ENCODE peak calls at places on chromosomes 1 and 21, in eight cellular contexts. L is IMR-90, Z is fibroblast of lung, O is PC-3, H is PC-9, N is GM23248, G is mammary epithelial cell, R is hepatocyte. X is an unnamed sample.

GRCh38 chr21:22880573-22880972 is 1882.4 kb downstream of the NCAM2 start:
- DNase-seq in N (no peak), Z (no peak), R (no peak), O (no peak), H (no peak), L (no peak), G (no peak), X (no peak)

GRCh38 chr1:53506355-53507050 is 47.3 kb downstream of the DMRTB1 start:
- DNase-seq in Z (no peak), N (no peak), H (no peak), R (no peak), O (no peak), L (no peak), G (no peak), X (no peak)

GRCh38 chr21:34129971-34130597 is 56.7 kb downstream of the MRPS6 start:
- DNase-seq in L (peak; percentile 48), R (peak; percentile 52), G (no peak), O (no peak), N (peak; percentile 52), Z (peak; percentile 47), H (no peak), X (peak; percentile 14)

GRCh38 chr21:26843912-26844257 is 1.3 kb downstream of the ADAMTS1 start:
- DNase-seq in L (peak; percentile 55), O (peak; percentile 55), G (peak; percentile 45), H (no peak), N (peak; percentile 80), R (peak; percentile 39), Z (peak; percentile 89), X (peak; percentile 85)

GRCh38 chr1:114535401-114535800 is 24.4 kb upstream of the TRIM33 start:
- DNase-seq in H (no peak), O (no peak), N (no peak), R (no peak), L (no peak), Z (no peak), G (no peak), X (no peak)

GRCh38 chr1:109151146-109151545 is 37.2 kb downstream of the ELAPOR1 start:
- DNase-seq in N (peak; percentile 80), R (peak; percentile 56), L (peak; percentile 74), O (peak; percentile 55), G (peak; percentile 45), H (peak; percentile 36), Z (peak; percentile 72), X (peak; percentile 49)

GRCh38 chr1:115706774-115707425 is 61.6 kb downstream of the CASQ2 start:
- DNase-seq in Z (peak; percentile 69), O (peak; percentile 71), G (peak; percentile 30), R (peak; percentile 72), L (peak; percentile 63), N (peak; percentile 61), H (no peak), X (peak; percentile 62)

GRCh38 chr1:16385659-16386453 is 18.8 kb downstream of the SZRD1 start:
- DNase-seq in G (no peak), H (no peak), Z (no peak), O (no peak), L (no peak), R (no peak), N (no peak), X (no peak)

GRCh38 chr1:17856496-17857108 is 101.5 kb downstream of the ACTL8 start:
- DNase-seq in Z (no peak), R (no peak), N (no peak), H (no peak), L (no peak), O (no peak), G (no peak), X (no peak)

GRCh38 chr1:17857109-17857499 is 102.0 kb downstream of the ACTL8 start:
- DNase-seq in N (no peak), Z (no peak), G (no peak), L (no peak), O (no peak), H (no peak), R (no peak), X (no peak)

GRCh38 chr1:17861685-17862084 is 106.6 kb downstream of the ACTL8 start:
- DNase-seq in Z (peak; percentile 50), H (no peak), G (peak; percentile 4), O (no peak), R (no peak), N (no peak), L (no peak), X (peak; percentile 20)

GRCh38 chr1:17860812-17861211 is 105.7 kb downstream of the ACTL8 start:
- DNase-seq in L (no peak), Z (no peak), R (no peak), O (no peak), G (no peak), N (no peak), H (no peak), X (no peak)

DNA sequence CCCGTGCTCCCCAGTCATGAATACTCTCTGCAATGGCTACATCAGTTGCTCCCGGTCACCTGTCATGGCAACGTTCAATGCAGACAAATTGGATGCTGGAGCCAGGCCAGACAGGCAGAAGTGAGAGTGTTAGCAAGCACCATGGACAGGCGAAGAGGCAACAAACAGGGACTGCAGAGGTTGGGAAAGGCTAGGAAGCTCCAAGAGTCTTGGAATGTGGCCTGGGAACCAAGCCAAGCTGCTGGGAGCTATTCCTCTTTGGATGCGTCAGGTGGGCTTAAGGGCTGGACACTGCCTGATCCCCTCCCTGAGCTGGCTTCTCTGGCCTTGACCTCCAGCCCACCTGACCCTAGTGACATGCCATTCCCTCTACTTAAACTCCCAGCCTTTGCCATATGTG is 102.9 kb downstream of the ACTL8 start:
- DNase-seq in L (peak; percentile 42), H (no peak), G (no peak), O (peak; percentile 12), Z (peak; percentile 53), R (no peak), N (no peak), X (peak; percentile 41)
- H3K4me1 ChIP-seq in L (peaks cover 4% of the 10 kb centered on the region), H (no peaks in the 10 kb centered on the region), G (no peaks in the 10 kb centered on the region), O (no peaks in the 10 kb centered on the region), Z (peaks cover 3% of the 10 kb centered on the region), R (no peaks in the 10 kb centered on the region), N (no peaks in the 10 kb centered on the region), X (peaks cover 13% of the 10 kb centered on the region)

GRCh38 chr1:10668241-10668761 is 128.1 kb downstream of the CASZ1 start:
- DNase-seq in N (no peak), H (no peak), L (no peak), Z (no peak), G (no peak), O (no peak), R (no peak), X (no peak)

GRCh38 chr1:10664251-10664650 is 132.2 kb downstream of the CASZ1 start:
- DNase-seq in H (no peak), G (no peak), R (no peak), N (no peak), Z (no peak), L (no peak), O (no peak), X (no peak)

GRCh38 chr1:10665226-10665625 is 131.2 kb downstream of the CASZ1 start:
- DNase-seq in H (no peak), R (no peak), G (no peak), O (no peak), Z (no peak), L (no peak), N (no peak), X (no peak)

GRCh38 chr1:10667815-10668214 is 128.6 kb downstream of the CASZ1 start:
- DNase-seq in L (no peak), O (no peak), Z (no peak), H (no peak), G (no peak), R (peak; percentile 31), N (no peak), X (no peak)

DNA sequence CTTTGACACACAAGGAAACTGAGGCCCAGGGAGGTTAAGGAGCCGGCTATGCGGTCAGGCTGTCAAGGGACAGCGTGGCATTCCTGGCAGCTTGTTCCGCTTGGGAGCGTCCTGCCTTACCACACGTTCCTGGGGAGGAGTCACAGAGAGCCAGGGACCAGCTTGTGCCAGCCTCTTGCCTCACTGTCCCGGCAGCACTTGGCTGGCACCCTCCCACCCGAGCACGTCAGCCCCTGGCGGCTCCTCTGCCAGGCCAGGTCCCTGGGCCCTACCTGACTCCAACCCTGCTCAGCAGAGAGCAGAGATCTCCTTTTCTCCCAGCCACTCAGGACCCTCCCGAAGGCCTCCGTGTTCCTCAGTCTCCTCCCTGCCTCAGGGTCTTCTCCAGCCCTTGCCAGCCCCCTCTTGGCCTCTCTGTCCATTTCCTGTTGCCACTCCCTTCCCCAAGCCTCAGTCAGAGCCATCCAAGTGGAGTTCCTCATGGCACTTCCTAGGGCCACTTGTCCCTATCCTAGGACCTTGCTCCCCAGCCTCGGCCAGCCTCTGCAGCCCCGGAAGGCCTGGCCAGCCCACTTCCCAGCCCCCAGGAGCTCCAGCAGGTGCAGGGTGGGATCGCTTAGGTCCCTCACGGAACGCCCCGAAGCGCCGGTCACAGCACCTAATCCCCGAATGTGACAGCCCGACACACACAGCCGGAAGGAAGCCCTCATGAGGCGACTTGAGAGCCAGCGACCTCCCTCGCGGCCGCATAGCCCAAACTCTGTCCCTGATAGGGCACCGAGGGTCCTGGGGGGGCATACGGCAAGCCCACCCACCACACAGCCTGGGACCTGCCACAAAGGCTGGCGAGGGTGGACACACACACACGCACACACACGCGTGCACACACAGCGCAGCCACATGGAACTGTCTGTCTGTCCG is 130.3 kb downstream of the CASZ1 start:
- DNase-seq in Z (no peak), L (no peak), O (no peak), H (no peak), G (no peak), N (no peak), R (no peak), X (no peak)
- H2AFZ ChIP-seq in Z (no peak overlapping the region), L (no peak overlapping the region), O (no peak overlapping the region), H (no peak overlapping the region), G (no peak overlapping the region), N (no peak overlapping the region), R (no peak overlapping the region), X (no peak overlapping the region)

GRCh38 chr21:44919913-44920693 is 596 bp downstream of the ITGB2 start:
- DNase-seq in L (no peak), R (no peak), O (no peak), H (no peak), Z (no peak), N (no peak), G (no peak), X (no peak)

GRCh38 chr21:44918581-44919033 is 2.1 kb downstream of the ITGB2 start:
- DNase-seq in R (no peak), Z (no peak), O (no peak), N (no peak), G (no peak), H (no peak), L (no peak), X (no peak)

GRCh38 chr21:44918107-44918470 is 2.6 kb downstream of the ITGB2 start:
- DNase-seq in Z (no peak), N (no peak), R (no peak), H (no peak), O (no peak), G (no peak), L (no peak), X (no peak)

GRCh38 chr21:44920694-44921604 is at the start of gene ITGB2:
- DNase-seq in L (no peak), Z (no peak), R (no peak), O (no peak), G (no peak), N (no peak), H (no peak), X (no peak)

DNA sequence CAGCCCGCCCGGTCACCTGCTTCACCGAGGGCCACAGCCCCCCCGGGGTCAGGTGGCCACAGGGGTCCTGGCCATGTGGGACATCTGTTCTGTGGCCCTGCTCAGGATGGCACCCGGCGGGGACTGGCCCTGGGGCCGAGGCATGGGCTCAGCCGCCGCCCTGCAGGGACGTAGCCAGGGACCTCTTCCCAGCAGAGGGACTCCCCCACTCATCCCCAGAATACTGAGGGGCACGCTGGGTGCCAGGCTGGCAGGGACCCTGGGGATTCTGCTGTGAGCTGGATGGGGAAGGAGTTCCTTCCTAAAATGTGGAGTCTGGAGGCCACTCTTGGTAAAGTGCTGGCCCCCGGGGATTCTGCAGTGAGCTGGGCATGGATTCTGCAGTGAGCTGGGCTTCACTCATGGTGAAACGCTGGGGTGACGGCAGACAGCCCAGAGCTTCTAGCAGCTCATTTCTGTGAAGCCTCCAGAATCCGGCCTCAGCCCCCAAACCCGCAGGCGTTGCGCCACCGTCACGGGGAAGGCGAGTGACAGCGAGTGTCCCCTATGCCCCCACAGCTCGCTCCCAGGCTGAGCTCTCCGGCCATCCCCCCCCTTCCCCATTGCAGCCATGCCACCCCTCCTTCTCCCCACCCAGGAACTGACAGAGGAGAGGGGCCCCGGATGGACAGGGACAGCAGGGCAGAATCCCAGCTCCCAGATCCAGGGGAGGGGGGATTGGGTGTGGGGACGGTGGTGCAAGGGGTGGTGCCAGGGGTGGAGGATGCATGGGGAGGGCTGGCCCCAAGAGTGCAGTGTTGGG is 1.4 kb downstream of the ITGB2 start:
- DNase-seq in L (no peak), G (no peak), N (peak; percentile 30), O (no peak), H (no peak), R (no peak), Z (no peak), X (no peak)
- H4K20me1 ChIP-seq in L (peaks cover 3% of the 10 kb centered on the region), G (no peaks in the 10 kb centered on the region), N (no peaks in the 10 kb centered on the region), O (no peaks in the 10 kb centered on the region), H (no peaks in the 10 kb centered on the region), R (no peaks in the 10 kb centered on the region), Z (no peaks in the 10 kb centered on the region), X (no peaks in the 10 kb centered on the region)

GRCh38 chr1:30258471-30258870 is 464.9 kb downstream of the MATN1 start:
- DNase-seq in R (no peak), N (no peak), H (no peak), Z (no peak), L (no peak), G (no peak), O (no peak), X (no peak)

GRCh38 chr1:30260318-30260717 is 463.1 kb downstream of the MATN1 start:
- DNase-seq in Z (no peak), G (no peak), H (no peak), R (no peak), L (no peak), O (no peak), N (no peak), X (no peak)

GRCh38 chr1:30258876-30259275 is 464.5 kb downstream of the MATN1 start:
- DNase-seq in R (no peak), N (no peak), G (no peak), Z (no peak), L (no peak), O (no peak), H (no peak), X (no peak)

GRCh38 chr1:30257742-30258380 is 465.5 kb downstream of the MATN1 start:
- DNase-seq in H (no peak), L (no peak), R (no peak), O (no peak), G (no peak), Z (no peak), N (no peak), X (no peak)

DNA sequence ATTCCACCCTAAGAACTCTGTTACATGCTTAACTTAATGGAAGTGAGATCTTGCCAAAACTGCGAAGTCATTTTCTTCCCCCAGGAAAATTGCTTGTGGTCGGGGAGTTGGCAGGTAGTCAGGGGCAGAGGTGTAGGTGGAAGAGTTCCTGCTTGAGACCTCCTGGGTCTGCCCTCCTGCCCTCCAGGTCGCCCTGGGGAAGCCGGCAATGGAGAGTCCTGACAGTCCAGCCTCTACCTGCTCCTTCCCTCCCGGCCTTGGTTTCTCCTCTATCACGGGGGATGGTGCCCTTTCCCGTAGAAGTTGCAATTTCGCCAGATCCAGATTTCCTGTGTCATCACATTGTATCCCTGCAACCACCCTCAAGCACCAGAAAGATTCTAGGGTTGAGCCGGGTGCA is 463.8 kb downstream of the MATN1 start:
- DNase-seq in N (no peak), O (no peak), H (no peak), Z (peak; percentile 7), L (no peak), R (no peak), G (no peak), X (no peak)
- H3K4me1 ChIP-seq in N (no peaks in the 10 kb centered on the region), O (no peaks in the 10 kb centered on the region), H (no peaks in the 10 kb centered on the region), Z (no peaks in the 10 kb centered on the region), L (no peaks in the 10 kb centered on the region), R (no peaks in the 10 kb centered on the region), G (no peaks in the 10 kb centered on the region), X (no peaks in the 10 kb centered on the region)

X was measured in astrocyte.